ENCODE peak calls at places on chromosome 14, in four cellular contexts. P is M059J, F is iPS-NIHi11, E is fibroblast of lung. L is an unnamed sample.
A peak's percentile ranks its signal among the peaks of the same experiment; 100 is the strongest.

GRCh38 chr14:67673451-67673850 is 981 bp downstream of the VTI1B start:
- DNase-seq in P (no peak), F (no peak), E (peak; percentile 23), L (no peak)

GRCh38 chr14:77040995-77041744 is 12.7 kb upstream of the IRF2BPL start:
- DNase-seq in P (no peak), F (no peak), E (no peak), L (no peak)

GRCh38 chr14:104230119-104230885 is 91.9 kb downstream of the KIF26A start:
- DNase-seq in P (no peak), F (no peak), E (no peak), L (no peak)

GRCh38 chr14:61322799-61323290 is 1.5 kb downstream of the PRKCH start:
- DNase-seq in P (no peak), F (no peak), E (peak; percentile 7), L (no peak)

GRCh38 chr14:57938533-57938932 is 72.6 kb upstream of the SLC35F4 start:
- DNase-seq in P (no peak), F (no peak), E (no peak), L (no peak)

GRCh38 chr14:22726012-22726411 is 40.5 kb upstream of the OXA1L start:
- DNase-seq in P (no peak), F (no peak), E (no peak), L (no peak)

GRCh38 chr14:60349663-60350365 is 100.8 kb downstream of the PPM1A start:
- DNase-seq in P (peak; percentile 49), F (peak; percentile 71), E (peak; percentile 34), L (peak; percentile 27)

GRCh38 chr14:22333408-22334274 is 255.4 kb downstream of the DAD1 start:
- DNase-seq in P (peak; percentile 88), F (peak; percentile 32), E (peak; percentile 72), L (peak; percentile 56)

GRCh38 chr14:22973217-22974032 is 8.9 kb downstream of the AJUBA start:
- DNase-seq in P (peak; percentile 76), F (peak; percentile 50), E (peak; percentile 43), L (peak; percentile 69)

GRCh38 chr14:98101323-98101722 is 1170.7 kb downstream of the BCL11B start:
- DNase-seq in P (no peak), F (no peak), E (no peak), L (no peak)

GRCh38 chr14:104917992-104918391 is 6.7 kb upstream of the PLD4 start:
- DNase-seq in P (no peak), F (no peak), E (no peak), L (no peak)

GRCh38 chr14:103594265-103594664 is 31.5 kb downstream of the COA8 start:
- DNase-seq in P (peak; percentile 93), F (peak; percentile 53), E (peak; percentile 88), L (peak; percentile 86)

GRCh38 chr14:89415139-89415538 is 1.9 kb downstream of the FOXN3 start:
- DNase-seq in P (no peak), F (no peak), E (no peak), L (no peak)

GRCh38 chr14:67722293-67722692 is 20.6 kb downstream of the RDH12 start:
- DNase-seq in P (peak; percentile 24), F (peak; percentile 39), E (peak; percentile 48), L (peak; percentile 12)

GRCh38 chr14:64501326-64502171 is 2.1 kb downstream of the ZBTB25 start:
- DNase-seq in P (peak; percentile 97), F (peak; percentile 13), E (peak; percentile 82), L (peak; percentile 79)

GRCh38 chr14:105316968-105317498 is 2.5 kb downstream of the PACS2 start:
- DNase-seq in P (no peak), F (peak; percentile 17), E (no peak), L (no peak)

GRCh38 chr14:24960816-24961215 is 89.1 kb downstream of the STXBP6 start:
- DNase-seq in P (no peak), F (no peak), E (peak; percentile 55), L (no peak)

GRCh38 chr14:68753696-68754095 is 39.2 kb downstream of the ZFP36L1 start:
- DNase-seq in P (no peak), F (no peak), E (peak; percentile 20), L (no peak)

GRCh38 chr14:101187017-101187815 is 283.7 kb upstream of the RTL1 start:
- DNase-seq in P (no peak), F (no peak), E (no peak), L (no peak)

GRCh38 chr14:80100681-80101080 is 110.6 kb downstream of the DIO2 start:
- DNase-seq in P (no peak), F (no peak), E (no peak), L (no peak)

GRCh38 chr14:35669782-35670181 is 135.8 kb downstream of the INSM2 start:
- DNase-seq in P (peak; percentile 12), F (no peak), E (peak; percentile 63), L (peak; percentile 18)

GRCh38 chr14:61515436-61516124 is 179.7 kb upstream of the HIF1A start:
- DNase-seq in P (no peak), F (no peak), E (no peak), L (no peak)

GRCh38 chr14:99080306-99080705 is 191.7 kb downstream of the BCL11B start:
- DNase-seq in P (no peak), F (no peak), E (no peak), L (no peak)

GRCh38 chr14:95519699-95520098 is 3.2 kb upstream of the SYNE3 start:
- DNase-seq in P (peak; percentile 77), F (no peak), E (peak; percentile 84), L (peak; percentile 94)

GRCh38 chr14:90349729-90350128 is 18.0 kb upstream of the NRDE2 start:
- DNase-seq in P (no peak), F (no peak), E (no peak), L (no peak)

GRCh38 chr14:70909788-70910614 is 2.7 kb downstream of the PCNX1 start:
- DNase-seq in P (no peak), F (no peak), E (peak; percentile 48), L (no peak)

L was measured in HT1080.